ENCODE peak calls at places on chromosomes 7 and 10, in six cellular contexts. G, K, Q, C, M and R are unnamed samples.

GRCh38 chr10:122468923-122469781 is 7.8 kb downstream of the HTRA1 start:
- DNase-seq in G (peak), K (no peak), Q (no peak), C (peak), M (peak), R (no peak)

GRCh38 chr10:85919358-85920022 is 447.1 kb downstream of the GRID1 start:
- DNase-seq in G (no peak), K (no peak), Q (no peak), C (no peak), M (no peak), R (peak)

GRCh38 chr10:14684363-14684762 is 90.3 kb downstream of the FAM107B start:
- DNase-seq in G (no peak), K (no peak), Q (no peak), C (no peak), M (peak), R (no peak)

GRCh38 chr10:65570143-65571010 is 1355.5 kb upstream of the LRRTM3 start:
- DNase-seq in G (peak), K (peak), Q (peak), C (peak), M (no peak), R (peak)

GRCh38 chr7:133912916-133913697 is 214.0 kb upstream of the LRGUK start:
- DNase-seq in G (peak), K (no peak), Q (no peak), C (no peak), M (no peak), R (peak)

GRCh38 chr7:71900556-71900955 is 511.6 kb downstream of the CALN1 start:
- DNase-seq in G (no peak), K (no peak), Q (no peak), C (no peak), M (no peak), R (no peak)

GRCh38 chr7:41885748-41886147 is 182.9 kb upstream of the INHBA start:
- DNase-seq in G (peak), K (no peak), Q (no peak), C (peak), M (no peak), R (peak)

GRCh38 chr10:48649349-48649944 is 35.2 kb upstream of the WDFY4 start:
- DNase-seq in G (no peak), K (no peak), Q (peak), C (no peak), M (no peak), R (no peak)

GRCh38 chr7:140525741-140526140 is 46.4 kb upstream of the MKRN1 start:
- DNase-seq in G (no peak), K (no peak), Q (no peak), C (no peak), M (no peak), R (no peak)

GRCh38 chr10:132400547-132401151 is 3.6 kb downstream of the PWWP2B start:
- DNase-seq in G (no peak), K (no peak), Q (no peak), C (no peak), M (peak), R (no peak)

DNA sequence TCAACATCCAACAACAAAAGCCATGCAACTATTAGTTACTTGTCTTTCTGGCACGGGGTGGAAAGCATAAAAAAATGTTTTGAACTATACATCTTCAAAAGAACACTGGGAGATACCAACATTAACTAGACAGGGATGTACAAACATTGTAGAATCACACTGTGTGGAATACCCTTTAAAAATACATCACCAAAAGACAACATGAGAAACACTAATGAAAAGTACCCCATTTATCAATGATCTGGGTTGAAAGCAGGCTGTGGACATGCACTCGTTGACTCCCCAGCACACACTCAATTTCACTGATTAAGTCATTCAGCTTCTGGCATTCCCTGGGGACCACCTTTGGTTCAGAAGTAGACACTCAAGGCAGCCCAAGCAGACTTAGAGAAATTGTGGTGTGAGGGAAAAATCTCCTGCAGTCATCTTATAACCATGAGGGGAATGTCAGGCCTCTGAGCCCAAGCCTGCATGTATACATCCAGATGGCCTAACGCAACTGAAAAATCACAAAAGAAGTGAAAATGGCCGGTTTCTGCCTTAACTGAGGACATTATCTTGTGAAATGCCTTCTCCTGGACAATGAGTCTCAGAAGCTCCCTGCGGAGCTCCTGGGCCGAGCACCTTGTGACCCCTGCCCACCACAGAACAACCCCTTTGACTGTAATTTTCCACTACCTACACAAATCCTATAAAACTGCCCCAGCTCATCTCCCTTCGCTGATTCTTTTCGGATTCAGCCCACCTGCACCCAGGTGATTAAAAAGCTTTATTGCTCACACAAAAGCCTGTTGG is 53.0 kb downstream of the CACUL1 start:
- DNase-seq in G (peak), K (no peak), Q (no peak), C (peak), M (peak), R (peak)
- H3K4me3 ChIP-seq in G (no peak), K (no peak), Q (peak), C (no peak), M (no peak), R (no peak)

GRCh38 chr10:51911721-51912120 is 212.3 kb upstream of the CSTF2T start:
- DNase-seq in G (no peak), K (no peak), Q (no peak), C (no peak), M (no peak), R (no peak)
- H2AK5ac ChIP-seq in G (no peak), K (no peak), Q (no peak), C (no peak), M (no peak), R (no peak)

GRCh38 chr10:78426181-78426580 is 392.5 kb downstream of the RPS24 start:
- DNase-seq in G (no peak), K (no peak), Q (no peak), C (no peak), M (no peak), R (no peak)
- H3K4me3 ChIP-seq in G (no peak), K (no peak), Q (no peak), C (no peak), M (no peak), R (no peak)

GRCh38 chr7:1578513-1578912 is 8.7 kb upstream of the PSMG3 start:
- DNase-seq in G (no peak), K (no peak), Q (no peak), C (no peak), M (no peak), R (no peak)

GRCh38 chr7:1572111-1572510 is 2.3 kb upstream of the PSMG3 start:
- DNase-seq in G (no peak), K (no peak), Q (no peak), C (no peak), M (peak), R (peak)

GRCh38 chr7:1579481-1580421 is 9.9 kb upstream of the PSMG3 start:
- DNase-seq in G (peak), K (peak), Q (peak), C (peak), M (peak), R (peak)

GRCh38 chr7:1576521-1577253 is 6.9 kb upstream of the PSMG3 start:
- DNase-seq in G (no peak), K (no peak), Q (no peak), C (no peak), M (no peak), R (peak)

GRCh38 chr7:1575809-1576208 is 6.0 kb upstream of the PSMG3 start:
- DNase-seq in G (no peak), K (no peak), Q (no peak), C (no peak), M (no peak), R (no peak)
- H2AK5ac ChIP-seq in G (peak), K (no peak), Q (peak), C (no peak), M (no peak), R (no peak)

DNA sequence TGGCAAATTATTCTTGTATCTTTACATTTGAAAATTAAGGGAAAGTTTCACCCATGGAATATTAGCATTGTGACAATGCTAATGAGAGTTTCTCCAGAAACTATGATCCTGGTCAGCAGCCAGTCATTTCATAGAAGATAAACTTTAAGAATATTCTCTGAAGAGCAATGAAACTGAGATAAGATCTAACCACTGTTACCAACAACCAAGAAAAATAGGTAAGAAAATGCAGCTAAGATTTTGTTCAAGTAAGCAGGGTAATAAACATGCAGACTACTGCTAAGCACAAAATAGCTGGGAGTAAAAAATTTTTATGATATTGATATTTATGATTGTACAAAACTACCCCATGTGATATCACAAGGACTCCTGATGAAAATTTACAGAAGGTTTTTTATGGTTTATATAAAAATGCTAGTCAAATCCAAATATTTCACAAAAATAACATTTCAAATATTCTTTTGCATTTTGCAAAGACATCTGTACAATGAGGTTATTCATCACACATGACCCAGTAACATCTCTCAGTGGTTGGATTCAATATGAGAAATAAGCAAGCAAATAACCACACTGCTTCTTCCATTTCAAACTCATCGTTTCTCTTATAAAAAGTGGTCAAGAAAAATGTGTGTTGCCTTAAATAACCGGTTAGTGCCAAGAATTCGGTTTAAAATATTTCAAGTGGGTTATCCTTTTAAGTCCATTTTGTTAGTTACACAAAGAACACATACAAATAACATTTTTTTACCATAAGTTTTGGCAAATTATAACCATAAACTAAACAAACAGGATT is 251.6 kb downstream of the DIP2C start:
- DNase-seq in G (no peak), K (no peak), Q (no peak), C (no peak), M (no peak), R (no peak)
- H3K4me3 ChIP-seq in G (no peak), K (no peak), Q (no peak), C (no peak), M (no peak), R (no peak)

DNA sequence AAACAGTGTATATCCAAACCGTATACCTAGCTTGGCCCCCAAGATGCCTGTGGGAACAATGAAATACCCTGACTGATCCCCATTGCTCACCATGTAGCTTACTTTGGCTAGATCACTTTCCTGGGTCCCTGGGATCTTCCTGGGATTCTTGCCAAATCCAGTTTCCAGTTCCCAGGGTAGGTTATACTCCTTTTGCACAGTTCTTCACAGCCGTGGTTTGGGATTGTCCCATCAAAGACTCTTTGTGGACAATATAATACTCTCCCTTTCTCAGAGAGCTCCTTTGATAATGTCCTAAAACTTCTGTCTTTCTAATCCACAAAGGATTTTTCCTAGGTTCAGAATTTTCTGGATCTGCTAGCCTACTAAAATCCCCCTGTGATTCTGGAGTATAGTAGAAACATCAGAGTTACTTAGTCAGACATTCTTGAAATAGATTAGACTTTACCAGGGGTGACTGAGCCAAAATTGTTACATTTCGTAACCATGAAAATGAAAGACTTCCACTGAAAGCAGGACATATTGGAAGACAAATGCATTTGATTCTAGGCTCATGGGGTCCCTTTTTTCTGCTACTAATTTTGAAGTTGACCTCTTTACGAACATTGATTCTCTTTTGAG is 388.3 kb upstream of the ETV1 start:
- DNase-seq in G (peak), K (no peak), Q (no peak), C (no peak), M (no peak), R (no peak)
- H2AK5ac ChIP-seq in G (no peak), K (no peak), Q (no peak), C (no peak), M (no peak), R (no peak)